ENCODE peak calls at places on chromosomes 4 and X, in six cellular contexts. T is OCI-LY7; G is MM.1S; W is stimulated activated CD4-positive, alpha-beta T cell treated with anti-CD3 and anti-CD28 coated beads, TNF-alpha, amount 100 ng/mL, for 4 hours; C is GF-D8; R is HTR-8/SVneo. H is an unnamed sample.

GRCh38 chr4:1512738-1513660 is 106.8 kb upstream of the NKX1-1 start:
- DNase-seq in T (no peak), C (no peak), R (no peak), W (peak), G (no peak), H (no peak)

GRCh38 chr4:42865572-42866189 is 26.8 kb upstream of the GRXCR1 start:
- DNase-seq in R (no peak), C (peak), W (no peak), T (peak), G (peak), H (peak)

GRCh38 chrX:19595036-19595435 is 79.7 kb upstream of the MAP3K15 start:
- DNase-seq in T (no peak), G (peak), C (no peak), R (no peak), W (no peak), H (no peak)

GRCh38 chr4:16843831-16844508 is 54.5 kb downstream of the LDB2 start:
- DNase-seq in R (no peak), C (no peak), W (no peak), T (no peak), G (no peak), H (peak)

GRCh38 chr4:143046454-143046853 is 138.3 kb upstream of the USP38 start:
- DNase-seq in W (no peak), G (no peak), R (no peak), T (no peak), C (no peak), H (no peak)

GRCh38 chr4:40377462-40378385 is 42.6 kb downstream of the CHRNA9 start:
- DNase-seq in W (no peak), G (no peak), C (no peak), T (no peak), R (no peak), H (peak)

GRCh38 chr4:159837071-159837470 is 734.2 kb downstream of the RAPGEF2 start:
- DNase-seq in W (no peak), G (no peak), T (no peak), C (no peak), R (no peak), H (no peak)

GRCh38 chr4:61921890-61922289 is 721.8 kb downstream of the ADGRL3 start:
- DNase-seq in R (no peak), G (no peak), C (no peak), T (no peak), W (no peak), H (no peak)

GRCh38 chr4:98778206-98778605 is 119.8 kb upstream of the TSPAN5 start:
- DNase-seq in C (no peak), W (no peak), G (no peak), T (no peak), R (peak), H (peak)

GRCh38 chrX:40094900-40095587 is 2.7 kb downstream of the BCOR start:
- DNase-seq in R (no peak), T (no peak), C (no peak), G (no peak), W (no peak), H (no peak)

GRCh38 chrX:2299871-2300270 is 200.9 kb downstream of the DHRSX start:
- DNase-seq in G (no peak), R (no peak), C (no peak), W (no peak), T (no peak), H (no peak)